ENCODE peak calls at places on chromosomes 16 and 17, in four cellular contexts. O, M, U and G are unnamed samples.

GRCh38 chr16:75251280-75252048 is at the start of gene BCAR1:
- DNase-seq in O (peak; percentile 94), U (no peak), M (peak; percentile 97), G (peak; percentile 96)

GRCh38 chr16:85840801-85841200 is 41.3 kb downstream of the COX4I1 start:
- DNase-seq in M (no peak), O (no peak), U (no peak), G (no peak)

GRCh38 chr17:7261377-7262191 is 694 bp downstream of the CLDN7 start:
- DNase-seq in M (peak; percentile 89), U (no peak), O (no peak), G (no peak)

GRCh38 chr17:73228748-73229236 is 32.9 kb downstream of the CPSF4L start:
- DNase-seq in M (no peak), U (no peak), O (peak; percentile 83), G (no peak)

GRCh38 chr17:4354862-4355514 is 11.5 kb downstream of the UBE2G1 start:
- DNase-seq in U (no peak), O (no peak), M (no peak), G (no peak)

GRCh38 chr16:88034770-88035169 is 83.5 kb downstream of the BANP start:
- DNase-seq in M (no peak), U (no peak), O (no peak), G (no peak)

GRCh38 chr16:12819126-12820117 is 15.7 kb upstream of the CPPED1 start:
- DNase-seq in M (no peak), U (peak; percentile 24), O (peak; percentile 74), G (no peak)

GRCh38 chr16:84583995-84584394 is 33.9 kb downstream of the COTL1 start:
- DNase-seq in U (no peak), M (no peak), O (no peak), G (no peak)

GRCh38 chr17:38564869-38565268 is 40.9 kb downstream of the SRCIN1 start:
- DNase-seq in M (no peak), O (no peak), U (no peak), G (no peak)

GRCh38 chr17:41624208-41625101 is at the start of gene KRT17:
- DNase-seq in U (no peak), M (no peak), O (peak; percentile 56), G (no peak)

GRCh38 chr17:63932008-63932561 is at the start of gene CD79B:
- DNase-seq in M (no peak), O (no peak), U (no peak), G (no peak)

GRCh38 chr17:60381958-60382357 is 10.0 kb downstream of the USP32 start:
- DNase-seq in M (no peak), U (no peak), O (no peak), G (no peak)

GRCh38 chr17:73342057-73342522 is 30.3 kb upstream of the CDC42EP4 start:
- DNase-seq in O (peak; percentile 98), M (no peak), U (peak; percentile 20), G (no peak)

GRCh38 chr17:41474863-41475262 is 6.1 kb downstream of the KRT35 start:
- DNase-seq in O (no peak), M (no peak), U (no peak), G (no peak)

GRCh38 chr16:89917773-89918452 is 749 bp upstream of the MC1R start:
- DNase-seq in M (peak; percentile 95), U (peak; percentile 73), O (peak; percentile 93), G (no peak)
- TF ChIP-seq POLR2AphosphoS5 in M (peak; percentile 88), U (peak; percentile 44), O (peak; percentile 68), G (peak; percentile 84)

DNA sequence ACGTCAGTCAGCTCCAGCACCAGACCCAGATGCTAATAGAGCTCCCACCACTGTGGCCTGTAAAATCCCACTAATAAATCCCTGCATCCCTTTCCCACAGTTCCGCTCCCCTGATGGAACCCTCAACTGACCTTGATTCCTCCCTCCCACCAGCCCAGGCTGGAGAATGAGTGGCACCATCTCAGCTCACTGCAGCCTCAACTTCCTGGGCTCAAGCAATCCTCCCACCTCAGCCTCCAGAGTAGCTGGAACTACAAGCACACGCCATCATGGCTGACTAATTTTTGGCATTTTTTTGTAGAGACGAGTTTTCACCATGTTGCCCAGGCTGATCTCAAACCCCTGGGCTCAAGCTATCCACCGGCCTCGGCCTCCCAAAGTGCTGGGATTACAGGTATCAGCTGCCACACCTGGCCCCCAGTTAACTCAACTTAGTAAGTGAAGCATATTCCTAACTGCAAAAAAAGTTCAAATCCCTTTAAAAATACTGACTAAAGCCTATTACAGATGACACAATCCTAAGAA is 15.6 kb downstream of the USP7 start:
- DNase-seq in M (no peak), U (no peak), O (no peak), G (no peak)
- H3K4me1 ChIP-seq in M (peaks cover 97% of the 10 kb centered on the region), U (peaks cover 82% of the 10 kb centered on the region), O (no peaks in the 10 kb centered on the region), G (peaks cover 94% of the 10 kb centered on the region)

GRCh38 chr16:50664270-50664669 is 16.8 kb downstream of the SNX20 start:
- DNase-seq in M (no peak), U (no peak), O (no peak), G (no peak)
- TF ChIP-seq POLR2AphosphoS5 in M (no peak), U (no peak), O (no peak), G (no peak)

GRCh38 chr17:76432004-76432403 is 20.9 kb downstream of the UBE2O start:
- DNase-seq in U (no peak), O (no peak), M (no peak), G (no peak)
- H3K4me1 ChIP-seq in U (peaks cover 24% of the 10 kb centered on the region), O (no peaks in the 10 kb centered on the region), M (peaks cover 26% of the 10 kb centered on the region), G (peaks cover 14% of the 10 kb centered on the region)

GRCh38 chr16:57818377-57819055 is 16.2 kb upstream of the KIFC3 start:
- DNase-seq in U (no peak), M (no peak), O (no peak), G (no peak)

GRCh38 chr16:57814896-57815295 is 12.6 kb upstream of the KIFC3 start:
- DNase-seq in U (no peak), M (no peak), O (no peak), G (no peak)

GRCh38 chr16:57813466-57813865 is 11.2 kb upstream of the KIFC3 start:
- DNase-seq in U (no peak), O (no peak), M (no peak), G (no peak)

GRCh38 chr16:57817680-57818079 is 15.4 kb upstream of the KIFC3 start:
- DNase-seq in M (no peak), U (no peak), O (no peak), G (no peak)

DNA sequence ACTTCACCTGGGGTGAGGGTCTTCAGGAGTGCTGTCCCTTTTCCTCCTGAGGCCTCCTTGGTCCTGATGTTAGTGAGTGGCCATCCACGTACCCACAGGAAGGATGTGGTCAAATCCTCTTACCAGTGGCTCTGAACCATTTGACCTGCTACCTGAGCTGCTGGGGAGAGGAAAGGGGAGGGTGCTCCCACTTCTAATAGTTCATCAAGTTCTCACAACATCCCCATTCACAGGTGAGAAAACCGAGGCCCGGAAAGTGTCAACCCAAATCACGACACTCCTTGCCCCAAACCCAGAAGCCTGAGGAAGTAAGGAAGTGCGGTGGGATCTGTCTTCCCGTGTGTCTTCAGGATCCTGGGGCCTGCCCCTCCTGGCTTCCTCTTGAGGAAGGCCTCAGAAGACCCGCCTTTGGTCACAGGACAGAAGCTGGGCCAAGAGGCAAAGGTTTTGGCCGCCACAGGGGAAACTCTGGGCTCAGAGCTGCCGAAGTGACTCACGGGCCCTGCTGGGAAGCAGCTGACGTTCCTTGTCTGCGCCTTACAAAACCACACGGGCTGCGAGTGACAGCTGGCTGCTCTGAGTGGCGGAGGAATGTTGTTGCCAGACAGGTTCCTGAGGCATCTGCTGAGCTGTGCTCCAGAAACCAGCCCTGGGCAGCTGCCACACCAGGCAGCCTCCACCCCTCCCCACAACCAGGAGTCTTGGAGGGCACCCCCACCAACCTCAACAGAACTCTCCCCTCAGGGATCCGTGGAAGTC is 13.9 kb upstream of the KIFC3 start:
- DNase-seq in M (peak; percentile 67), U (no peak), O (peak; percentile 96), G (peak; percentile 95)
- TF ChIP-seq POLR2AphosphoS5 in M (peak; percentile 94), U (no peak), O (peak; percentile 50), G (peak; percentile 85)

GRCh38 chr16:67846320-67847063 is at the start of gene NUTF2:
- DNase-seq in M (peak; percentile 96), O (peak; percentile 97), U (peak; percentile 85), G (peak; percentile 99)
- H3K4me1 ChIP-seq in M (peaks cover 57% of the 10 kb centered on the region), O (no peaks in the 10 kb centered on the region), U (peaks cover 28% of the 10 kb centered on the region), G (peaks cover 70% of the 10 kb centered on the region)